ENCODE peak calls at places on chromosomes 4 and X, in four cellular contexts. O, M, S and F are unnamed samples.

GRCh38 chrX:103061486-103061885 is 2.5 kb downstream of the BEX1 start:
- DNase-seq in O (no peak), M (no peak), S (no peak), F (no peak)

GRCh38 chr4:43512253-43512652 is 619.7 kb downstream of the GRXCR1 start:
- DNase-seq in O (no peak), M (no peak), S (no peak), F (no peak)

GRCh38 chrX:124289443-124289842 is 43.0 kb upstream of the TEX13D start:
- DNase-seq in O (peak), M (no peak), S (no peak), F (no peak)

GRCh38 chrX:6558979-6559378 is 24.1 kb upstream of the VCX3A start:
- DNase-seq in O (no peak), M (no peak), S (no peak), F (no peak)

GRCh38 chrX:10078266-10078665 is 78.5 kb upstream of the CLCN4 start:
- DNase-seq in O (no peak), M (no peak), S (no peak), F (no peak)

GRCh38 chrX:115521717-115522116 is 39.3 kb upstream of the PLS3 start:
- DNase-seq in O (no peak), M (no peak), S (no peak), F (no peak)

GRCh38 chr4:103046416-103047290 is 27.1 kb upstream of the SLC9B1 start:
- DNase-seq in O (peak), M (peak), S (peak), F (peak)

GRCh38 chr4:184097240-184097619 is 120.4 kb downstream of the ENPP6 start:
- DNase-seq in O (peak), M (peak), S (no peak), F (no peak)

GRCh38 chr4:126734465-126734864 is 898.3 kb upstream of the INTU start:
- DNase-seq in O (no peak), M (no peak), S (no peak), F (no peak)

GRCh38 chr4:133112641-133113040 is 36.5 kb upstream of the PCDH10 start:
- DNase-seq in O (no peak), M (no peak), S (no peak), F (no peak)

GRCh38 chr4:145557720-145558119 is 61.5 kb upstream of the MMAA start:
- DNase-seq in O (peak), M (peak), S (peak), F (peak)

GRCh38 chr4:104425948-104426347 is 68.7 kb downstream of the CXXC4 start:
- DNase-seq in O (no peak), M (no peak), S (no peak), F (no peak)

GRCh38 chr4:184937745-184938144 is 80.5 kb upstream of the HELT start:
- DNase-seq in O (peak), M (no peak), S (no peak), F (peak)

GRCh38 chrX:50799531-50799961 is 14.4 kb downstream of the SHROOM4 start:
- DNase-seq in O (no peak), M (peak), S (peak), F (no peak)

GRCh38 chrX:76029385-76029784 is 143.5 kb upstream of the PBDC1 start:
- DNase-seq in O (no peak), M (peak), S (no peak), F (no peak)

GRCh38 chrX:46381630-46382029 is 163.6 kb downstream of the ZNF674 start:
- DNase-seq in O (peak), M (peak), S (no peak), F (peak)

GRCh38 chrX:153885968-153886903 is at the start of gene L1CAM:
- DNase-seq in O (peak), M (peak), S (peak), F (no peak)

GRCh38 chrX:13250831-13251612 is 68.8 kb downstream of the ATXN3L start:
- DNase-seq in O (no peak), M (no peak), S (no peak), F (no peak)

GRCh38 chr4:13533670-13534343 is 10.5 kb downstream of the NKX3-2 start:
- DNase-seq in O (no peak), M (no peak), S (no peak), F (no peak)

GRCh38 chr4:176883681-176884418 is 91.1 kb upstream of the VEGFC start:
- DNase-seq in O (no peak), M (peak), S (peak), F (peak)

GRCh38 chr4:91064157-91064853 is 937.1 kb downstream of the CCSER1 start:
- DNase-seq in O (peak), M (peak), S (peak), F (peak)

GRCh38 chr4:112927544-112927943 is 121.9 kb upstream of the ANK2 start:
- DNase-seq in O (no peak), M (no peak), S (no peak), F (no peak)

GRCh38 chrX:70988425-70988824 is 57.5 kb upstream of the SLC7A3 start:
- DNase-seq in O (no peak), M (no peak), S (no peak), F (no peak)

GRCh38 chr4:32025840-32026459 is 1305.8 kb downstream of the PCDH7 start:
- DNase-seq in O (no peak), M (no peak), S (peak), F (peak)

GRCh38 chr4:2637956-2638552 is 101.6 kb downstream of the FAM193A start:
- DNase-seq in O (no peak), M (no peak), S (no peak), F (no peak)

GRCh38 chr4:156773648-156774357 is 197.8 kb downstream of the PDGFC start:
- DNase-seq in O (no peak), M (no peak), S (no peak), F (peak)

GRCh38 chr4:188976644-188977115 is 837.4 kb downstream of the TRIML1 start:
- DNase-seq in O (peak), M (peak), S (peak), F (peak)

GRCh38 chr4:26120098-26120795 is 200.6 kb upstream of the RBPJ start:
- DNase-seq in O (no peak), M (no peak), S (no peak), F (no peak)

GRCh38 chr4:117793786-117794369 is 240.4 kb upstream of the NDST3 start:
- DNase-seq in O (no peak), M (no peak), S (no peak), F (no peak)

GRCh38 chr4:150033937-150034336 is 44.3 kb upstream of the DCLK2 start:
- DNase-seq in O (peak), M (peak), S (peak), F (peak)

GRCh38 chr4:176277162-176277904 is 8.3 kb upstream of the ASB5 start:
- DNase-seq in O (peak), M (peak), S (peak), F (peak)